ENCODE peak calls at places on chromosomes 7 and 10, in ten cellular contexts. S is WERI-Rb-1, Q is coronary artery, V is GM23248, Y is brain microvascular endothelial cell, A is mammary epithelial cell, G is endodermal cell, H is psoas muscle, K is fibroblast of lung, O is right cardiac atrium. L is an unnamed sample.

GRCh38 chr10:132604686-132605085 is 67.1 kb downstream of the INPP5A start:
- DNase-seq in O (no peak), A (no peak), G (no peak), Q (no peak), V (no peak), Y (no peak), K (no peak), S (no peak), H (no peak), L (no peak)

GRCh38 chr10:120511165-120511564 is 54.1 kb downstream of the PLPP4 start:
- DNase-seq in Y (no peak), H (no peak), O (no peak), S (no peak), G (no peak), A (peak; percentile 94), Q (no peak), K (peak; percentile 94), V (peak; percentile 76), L (no peak)

GRCh38 chr10:132274986-132275385 is 32.8 kb downstream of the STK32C start:
- DNase-seq in S (no peak), Q (no peak), V (no peak), H (peak; percentile 10), Y (no peak), K (no peak), G (no peak), A (no peak), O (peak; percentile 28), L (no peak)

GRCh38 chr10:57169597-57169996 is 808.5 kb upstream of the ZWINT start:
- DNase-seq in O (no peak), G (no peak), V (no peak), Q (no peak), A (no peak), Y (no peak), H (no peak), K (no peak), S (no peak), L (no peak)

GRCh38 chr7:80277434-80278427 is 143.1 kb downstream of the GNAI1 start:
- DNase-seq in V (peak; percentile 49), A (peak; percentile 77), G (no peak), Y (peak; percentile 28), O (no peak), K (peak; percentile 59), H (no peak), S (no peak), Q (no peak), L (no peak)

GRCh38 chr10:113560071-113560470 is 7.2 kb downstream of the HABP2 start:
- DNase-seq in O (no peak), A (no peak), H (no peak), S (no peak), Q (no peak), G (no peak), V (no peak), Y (no peak), K (no peak), L (no peak)

GRCh38 chr10:68096913-68097509 is 12.3 kb upstream of the MYPN start:
- DNase-seq in H (peak; percentile 57), Q (no peak), K (peak; percentile 96), S (no peak), A (peak; percentile 94), Y (peak; percentile 88), G (peak; percentile 67), V (peak; percentile 96), O (no peak), L (peak; percentile 64)

GRCh38 chr10:103800789-103801540 is 54.4 kb downstream of the SH3PXD2A start:
- DNase-seq in V (peak; percentile 22), A (peak; percentile 98), K (no peak), G (no peak), Q (no peak), O (no peak), Y (no peak), S (no peak), H (no peak), L (no peak)

GRCh38 chr7:44172352-44172751 is 16.9 kb downstream of the GCK start:
- DNase-seq in K (no peak), S (no peak), Q (peak; percentile 21), O (no peak), A (no peak), Y (no peak), V (no peak), G (no peak), H (no peak), L (no peak)

GRCh38 chr7:123725586-123726171 is 23.1 kb downstream of the WASL start:
- DNase-seq in A (no peak), G (no peak), V (no peak), S (no peak), Y (no peak), H (no peak), K (no peak), Q (no peak), O (no peak), L (no peak)

GRCh38 chr7:23353172-23353571 is 54.0 kb downstream of the MALSU1 start:
- DNase-seq in S (no peak), Q (no peak), K (peak; percentile 54), V (no peak), O (no peak), A (no peak), H (no peak), G (no peak), Y (no peak), L (no peak)

GRCh38 chr10:32028710-32029109 is 27.5 kb downstream of the KIF5B start:
- DNase-seq in Y (no peak), O (no peak), S (no peak), A (no peak), G (no peak), Q (no peak), K (no peak), H (no peak), V (no peak), L (no peak)

GRCh38 chr10:12720217-12720981 is 281.1 kb downstream of the CCDC3 start:
- DNase-seq in G (peak; percentile 64), Y (peak; percentile 98), O (peak; percentile 96), V (peak; percentile 87), S (peak; percentile 73), A (peak; percentile 97), H (peak; percentile 87), K (peak; percentile 99), Q (peak; percentile 87), L (peak; percentile 88)

GRCh38 chr7:9026121-9026520 is 592.7 kb downstream of the NXPH1 start:
- DNase-seq in G (no peak), S (no peak), V (no peak), Q (no peak), Y (no peak), A (no peak), K (no peak), O (no peak), H (no peak), L (no peak)

GRCh38 chr7:114885836-114886235 is 36.1 kb upstream of the MDFIC start:
- DNase-seq in G (no peak), O (no peak), Q (no peak), Y (no peak), K (peak; percentile 72), V (peak; percentile 67), A (peak; percentile 5), H (no peak), S (no peak), L (no peak)

GRCh38 chr10:6347391-6347951 is 144.7 kb downstream of the PFKFB3 start:
- DNase-seq in A (no peak), Q (no peak), O (peak; percentile 66), H (no peak), V (peak; percentile 74), Y (no peak), G (peak; percentile 58), S (no peak), K (peak; percentile 44), L (no peak)

GRCh38 chr7:88485811-88486210 is 179.1 kb upstream of the STEAP4 start:
- DNase-seq in S (no peak), Q (no peak), G (no peak), V (no peak), K (no peak), O (no peak), Y (no peak), A (no peak), H (no peak), L (no peak)

GRCh38 chr7:110442386-110442837 is 648.5 kb upstream of the LRRN3 start:
- DNase-seq in S (peak; percentile 80), O (no peak), V (no peak), K (no peak), Y (peak; percentile 47), H (no peak), G (peak; percentile 89), Q (no peak), A (peak; percentile 40), L (peak; percentile 44)

GRCh38 chr10:97886264-97886663 is 36.6 kb downstream of the GOLGA7B start:
- DNase-seq in S (no peak), O (no peak), A (no peak), V (no peak), Q (no peak), H (no peak), G (no peak), Y (no peak), K (no peak), L (no peak)
- H3K27ac ChIP-seq in S (no peak overlapping the region), O (no peak overlapping the region), A (no peak overlapping the region), V (no peak overlapping the region), Q (no peak overlapping the region), H (no peak overlapping the region), G (no peak overlapping the region), Y (no peak overlapping the region), K (no peak overlapping the region), L (no peak overlapping the region)

DNA sequence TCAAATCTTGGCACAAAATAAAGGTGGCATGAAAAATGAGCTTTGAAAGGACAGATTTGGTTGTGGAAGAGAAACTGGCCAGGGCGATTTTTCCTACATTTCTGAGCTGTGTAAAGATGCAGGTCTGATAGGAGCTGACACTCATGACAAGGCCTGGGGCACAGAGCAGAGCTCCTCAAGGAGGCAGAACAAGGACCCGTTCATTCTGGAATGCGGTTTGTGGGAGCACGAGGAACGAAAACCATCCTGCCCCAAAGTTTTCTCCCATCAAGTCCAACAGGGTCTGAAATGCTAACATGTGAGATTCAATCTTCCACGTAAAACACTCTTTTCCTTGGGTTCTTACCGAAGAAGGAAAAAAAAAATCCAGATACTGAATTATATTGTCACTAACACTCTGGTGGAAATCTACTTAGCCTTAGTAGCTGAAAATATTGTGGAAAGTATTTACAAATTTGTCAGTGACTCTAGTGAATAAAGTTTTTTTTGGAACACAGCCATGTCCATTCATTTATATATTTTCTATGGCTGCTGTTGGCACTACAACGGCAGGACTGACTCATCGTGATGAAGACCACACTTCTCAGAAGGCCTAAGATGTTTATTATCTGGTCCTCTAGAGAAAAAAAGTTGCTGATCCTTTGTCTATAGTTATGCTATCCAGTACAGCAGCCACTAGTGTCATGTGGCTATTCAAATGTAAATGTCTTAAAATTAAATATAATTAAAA is 215.7 kb downstream of the BAMBI start:
- DNase-seq in V (no peak), K (peak; percentile 78), Q (no peak), S (no peak), G (no peak), A (peak; percentile 47), Y (peak; percentile 65), H (no peak), O (no peak), L (no peak)
- H3K27ac ChIP-seq in V (no peak overlapping the region), K (no peak overlapping the region), Q (no peak overlapping the region), S (no peak overlapping the region), G (no peak overlapping the region), A (no peak overlapping the region), Y (no peak overlapping the region), H (no peak overlapping the region), O (no peak overlapping the region), L (no peak overlapping the region)

GRCh38 chr7:134562136-134562535 is 13.2 kb downstream of the AKR1B15 start:
- DNase-seq in A (peak; percentile 75), Q (no peak), K (peak; percentile 88), V (peak; percentile 36), S (no peak), G (no peak), Y (peak; percentile 11), O (no peak), H (no peak), L (no peak)
- H3K27ac ChIP-seq in A (peak overlapping the region; percentile 79), Q (peak overlapping the region; percentile 37), K (no peak overlapping the region), V (no peak overlapping the region), S (no peak overlapping the region), G (no peak overlapping the region), Y (no peak overlapping the region), O (no peak overlapping the region), H (no peak overlapping the region), L (no peak overlapping the region)

GRCh38 chr7:51019231-51019844 is 236.6 kb upstream of the GRB10 start:
- DNase-seq in G (no peak), K (peak; percentile 97), V (peak; percentile 62), A (peak; percentile 98), S (no peak), O (no peak), Q (no peak), H (no peak), Y (peak; percentile 87), L (peak; percentile 62)
- H3K27ac ChIP-seq in G (no peak overlapping the region), K (no peak overlapping the region), V (no peak overlapping the region), A (no peak overlapping the region), S (no peak overlapping the region), O (no peak overlapping the region), Q (no peak overlapping the region), H (no peak overlapping the region), Y (peak overlapping the region; percentile 64), L (peak overlapping the region; percentile 80)

L was measured in body of pancreas.